ENCODE peak calls at places on chromosomes 4 and X, in seven cellular contexts. One of them, this sample, is unnamed.

GRCh38 chr4:88070031-88070430 is 62.6 kb downstream of the PKD2 start:
- DNase-seq in left lung: no peak
- DNase-seq in AG04449: no peak
- DNase-seq in neural crest cell: no peak
- DNase-seq in lower leg skin: no peak
- DNase-seq in OCI-LY7: no peak
- DNase-seq in HCT116: no peak
- DNase-seq in this sample: no peak

GRCh38 chrX:12967711-12968465 is 7.0 kb upstream of the TMSB4X start:
- DNase-seq in left lung: no peak
- DNase-seq in AG04449: no peak
- DNase-seq in neural crest cell: no peak
- DNase-seq in lower leg skin: no peak
- DNase-seq in OCI-LY7: no peak
- DNase-seq in HCT116: no peak
- DNase-seq in this sample: no peak

GRCh38 chrX:9482408-9482807 is 17.6 kb downstream of the TBL1X start:
- DNase-seq in left lung: no peak
- DNase-seq in AG04449: no peak
- DNase-seq in neural crest cell: no peak
- DNase-seq in lower leg skin: no peak
- DNase-seq in OCI-LY7: peak
- DNase-seq in HCT116: no peak
- DNase-seq in this sample: no peak

GRCh38 chr4:7649741-7650531 is 215.2 kb upstream of the PSAPL1 start:
- DNase-seq in left lung: no peak
- DNase-seq in AG04449: peak
- DNase-seq in neural crest cell: no peak
- DNase-seq in lower leg skin: no peak
- DNase-seq in OCI-LY7: peak
- DNase-seq in HCT116: peak
- DNase-seq in this sample: peak

GRCh38 chr4:106312377-106312776 is 3.6 kb downstream of the TBCK start:
- DNase-seq in left lung: no peak
- DNase-seq in AG04449: peak
- DNase-seq in neural crest cell: no peak
- DNase-seq in lower leg skin: no peak
- DNase-seq in OCI-LY7: no peak
- DNase-seq in HCT116: no peak
- DNase-seq in this sample: no peak

GRCh38 chr4:118740869-118741268 is 55.7 kb downstream of the METTL14 start:
- DNase-seq in left lung: no peak
- DNase-seq in AG04449: no peak
- DNase-seq in neural crest cell: no peak
- DNase-seq in lower leg skin: no peak
- DNase-seq in OCI-LY7: peak
- DNase-seq in HCT116: peak
- DNase-seq in this sample: no peak

GRCh38 chrX:150219374-150220185 is 143.5 kb upstream of the MAMLD1 start:
- DNase-seq in left lung: no peak
- DNase-seq in AG04449: no peak
- DNase-seq in neural crest cell: no peak
- DNase-seq in lower leg skin: peak
- DNase-seq in OCI-LY7: no peak
- DNase-seq in HCT116: no peak
- DNase-seq in this sample: no peak

GRCh38 chrX:150692837-150693781 is at the start of gene MTMR1:
- DNase-seq in left lung: peak
- DNase-seq in AG04449: no peak
- DNase-seq in neural crest cell: no peak
- DNase-seq in lower leg skin: no peak
- DNase-seq in OCI-LY7: peak
- DNase-seq in HCT116: no peak
- DNase-seq in this sample: no peak

GRCh38 chr4:52693492-52693891 is 34.4 kb upstream of the USP46 start:
- DNase-seq in left lung: no peak
- DNase-seq in AG04449: no peak
- DNase-seq in neural crest cell: no peak
- DNase-seq in lower leg skin: no peak
- DNase-seq in OCI-LY7: no peak
- DNase-seq in HCT116: no peak
- DNase-seq in this sample: no peak

GRCh38 chrX:130173190-130173895 is 1.6 kb downstream of the RAB33A start:
- DNase-seq in left lung: no peak
- DNase-seq in AG04449: no peak
- DNase-seq in neural crest cell: no peak
- DNase-seq in lower leg skin: peak
- DNase-seq in OCI-LY7: peak
- DNase-seq in HCT116: no peak
- DNase-seq in this sample: peak

GRCh38 chr4:38583102-38583501 is 80.9 kb upstream of the KLF3 start:
- DNase-seq in left lung: no peak
- DNase-seq in AG04449: no peak
- DNase-seq in neural crest cell: no peak
- DNase-seq in lower leg skin: no peak
- DNase-seq in OCI-LY7: no peak
- DNase-seq in HCT116: no peak
- DNase-seq in this sample: no peak

GRCh38 chr4:40940317-40940720 is 190.6 kb downstream of the NSUN7 start:
- DNase-seq in left lung: no peak
- DNase-seq in AG04449: no peak
- DNase-seq in neural crest cell: no peak
- DNase-seq in lower leg skin: no peak
- DNase-seq in OCI-LY7: no peak
- DNase-seq in HCT116: no peak
- DNase-seq in this sample: no peak

GRCh38 chr4:28709821-28710330 is 1849.2 kb downstream of the STIM2 start:
- DNase-seq in left lung: no peak
- DNase-seq in AG04449: no peak
- DNase-seq in neural crest cell: no peak
- DNase-seq in lower leg skin: no peak
- DNase-seq in OCI-LY7: no peak
- DNase-seq in HCT116: no peak
- DNase-seq in this sample: no peak

GRCh38 chr4:76980280-76980679 is 30.7 kb downstream of the SEPTIN11 start:
- DNase-seq in left lung: no peak
- DNase-seq in AG04449: no peak
- DNase-seq in neural crest cell: no peak
- DNase-seq in lower leg skin: no peak
- DNase-seq in OCI-LY7: no peak
- DNase-seq in HCT116: no peak
- DNase-seq in this sample: no peak

GRCh38 chrX:49039598-49040375 is 3.4 kb downstream of the TFE3 start:
- DNase-seq in left lung: peak
- DNase-seq in AG04449: peak
- DNase-seq in neural crest cell: peak
- DNase-seq in lower leg skin: peak
- DNase-seq in OCI-LY7: peak
- DNase-seq in HCT116: peak
- DNase-seq in this sample: peak

GRCh38 chr4:74105656-74106275 is 6.8 kb upstream of the CXCL2 start:
- DNase-seq in left lung: no peak
- DNase-seq in AG04449: no peak
- DNase-seq in neural crest cell: no peak
- DNase-seq in lower leg skin: no peak
- DNase-seq in OCI-LY7: no peak
- DNase-seq in HCT116: no peak
- DNase-seq in this sample: no peak

GRCh38 chrX:100645106-100645505 is 1.1 kb downstream of the SRPX2 start:
- DNase-seq in left lung: no peak
- DNase-seq in AG04449: no peak
- DNase-seq in neural crest cell: no peak
- DNase-seq in lower leg skin: no peak
- DNase-seq in OCI-LY7: no peak
- DNase-seq in HCT116: no peak
- DNase-seq in this sample: no peak

GRCh38 chr4:113979157-113979972 is at the start of gene ARSJ:
- DNase-seq in left lung: peak
- DNase-seq in AG04449: no peak
- DNase-seq in neural crest cell: peak
- DNase-seq in lower leg skin: peak
- DNase-seq in OCI-LY7: no peak
- DNase-seq in HCT116: peak
- DNase-seq in this sample: no peak

GRCh38 chr4:138014664-138015288 is 227.4 kb downstream of the SLC7A11 start:
- DNase-seq in left lung: no peak
- DNase-seq in AG04449: no peak
- DNase-seq in neural crest cell: no peak
- DNase-seq in lower leg skin: no peak
- DNase-seq in OCI-LY7: no peak
- DNase-seq in HCT116: no peak
- DNase-seq in this sample: no peak

GRCh38 chr4:186707996-186708395 is 15.7 kb downstream of the FAT1 start:
- DNase-seq in left lung: no peak
- DNase-seq in AG04449: no peak
- DNase-seq in neural crest cell: no peak
- DNase-seq in lower leg skin: no peak
- DNase-seq in OCI-LY7: no peak
- DNase-seq in HCT116: no peak
- DNase-seq in this sample: no peak

GRCh38 chr4:45241976-45242375 is 515.6 kb upstream of the GNPDA2 start:
- DNase-seq in left lung: no peak
- DNase-seq in AG04449: no peak
- DNase-seq in neural crest cell: no peak
- DNase-seq in lower leg skin: no peak
- DNase-seq in OCI-LY7: no peak
- DNase-seq in HCT116: no peak
- DNase-seq in this sample: no peak

DNA sequence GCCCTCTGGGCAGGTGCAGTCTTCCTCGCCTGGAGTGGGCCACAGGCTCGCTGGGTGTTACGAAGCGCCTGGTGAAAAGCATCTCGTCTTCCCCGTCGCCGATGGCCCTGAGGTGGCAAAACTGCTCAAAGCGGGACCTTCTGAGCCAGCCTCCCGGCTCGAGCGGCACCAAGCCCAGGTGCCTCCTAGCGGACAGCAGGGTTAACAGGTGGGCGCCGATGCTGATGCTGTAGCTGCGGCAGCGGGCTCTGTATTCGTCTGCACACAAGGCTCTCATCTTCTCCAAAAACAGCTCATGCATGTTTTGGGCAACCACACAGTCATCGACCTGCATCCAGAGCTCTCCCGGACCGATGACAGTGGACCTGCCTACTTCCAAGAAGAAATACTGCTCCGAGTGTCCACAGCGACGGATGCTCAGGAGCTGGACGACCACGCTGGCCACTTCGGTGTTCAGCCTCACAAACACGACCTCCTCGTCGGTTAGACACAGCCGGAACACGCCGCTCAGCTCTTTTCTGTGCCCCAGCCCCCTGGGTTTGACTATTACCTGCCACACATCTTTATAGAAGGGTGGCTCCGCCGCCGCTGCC is 1.2 kb downstream of the IRS4 start:
- DNase-seq in left lung: peak
- DNase-seq in AG04449: no peak
- DNase-seq in neural crest cell: no peak
- DNase-seq in lower leg skin: no peak
- DNase-seq in OCI-LY7: no peak
- DNase-seq in HCT116: no peak
- DNase-seq in this sample: no peak
- TF ChIP-seq CTCF in left lung: no peak
- TF ChIP-seq CTCF in AG04449: no peak
- TF ChIP-seq CTCF in neural crest cell: peak
- TF ChIP-seq CTCF in lower leg skin: no peak
- TF ChIP-seq CTCF in OCI-LY7: no peak
- TF ChIP-seq CTCF in HCT116: no peak
- TF ChIP-seq CTCF in this sample: no peak

GRCh38 chrX:105063743-105064142 is 156.8 kb downstream of the TEX13A start:
- DNase-seq in left lung: no peak
- DNase-seq in AG04449: no peak
- DNase-seq in neural crest cell: no peak
- DNase-seq in lower leg skin: no peak
- DNase-seq in OCI-LY7: no peak
- DNase-seq in HCT116: no peak
- DNase-seq in this sample: no peak
- TF ChIP-seq CTCF in left lung: no peak
- TF ChIP-seq CTCF in AG04449: no peak
- TF ChIP-seq CTCF in neural crest cell: no peak
- TF ChIP-seq CTCF in lower leg skin: no peak
- TF ChIP-seq CTCF in OCI-LY7: no peak
- TF ChIP-seq CTCF in HCT116: no peak
- TF ChIP-seq CTCF in this sample: no peak

DNA sequence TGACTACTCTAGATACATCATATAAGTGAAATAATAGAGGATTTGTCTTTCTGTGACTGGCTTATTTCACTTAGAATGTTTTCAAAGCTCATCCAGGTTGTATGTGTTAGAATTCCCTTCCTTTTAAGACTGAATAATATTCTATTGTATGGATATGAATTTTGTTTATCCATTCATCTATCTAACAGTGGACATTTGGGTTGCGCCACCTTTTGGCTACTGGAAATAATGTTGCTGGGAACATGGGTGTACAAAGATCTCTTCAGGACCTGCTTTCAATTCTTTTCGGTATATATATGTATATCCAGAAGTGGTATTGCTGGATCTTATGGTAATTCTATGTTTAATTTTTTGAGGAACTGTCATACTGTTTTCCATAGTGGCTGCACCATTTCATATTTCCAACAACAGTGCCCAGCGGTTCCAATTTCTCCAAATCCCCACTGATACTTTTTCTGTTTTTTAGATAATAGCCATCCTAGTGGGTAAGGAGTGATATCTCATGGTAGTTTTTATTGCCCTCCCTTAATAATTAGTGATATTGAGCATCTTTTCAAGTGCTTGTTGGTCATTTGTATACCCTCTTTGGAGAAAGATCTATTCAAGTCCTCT is 3.4 kb upstream of the SCD5 start:
- DNase-seq in left lung: no peak
- DNase-seq in AG04449: no peak
- DNase-seq in neural crest cell: no peak
- DNase-seq in lower leg skin: no peak
- DNase-seq in OCI-LY7: peak
- DNase-seq in HCT116: no peak
- DNase-seq in this sample: no peak
- TF ChIP-seq CTCF in left lung: peak
- TF ChIP-seq CTCF in AG04449: peak
- TF ChIP-seq CTCF in neural crest cell: peak
- TF ChIP-seq CTCF in lower leg skin: no peak
- TF ChIP-seq CTCF in OCI-LY7: peak
- TF ChIP-seq CTCF in HCT116: peak
- TF ChIP-seq CTCF in this sample: no peak

DNA sequence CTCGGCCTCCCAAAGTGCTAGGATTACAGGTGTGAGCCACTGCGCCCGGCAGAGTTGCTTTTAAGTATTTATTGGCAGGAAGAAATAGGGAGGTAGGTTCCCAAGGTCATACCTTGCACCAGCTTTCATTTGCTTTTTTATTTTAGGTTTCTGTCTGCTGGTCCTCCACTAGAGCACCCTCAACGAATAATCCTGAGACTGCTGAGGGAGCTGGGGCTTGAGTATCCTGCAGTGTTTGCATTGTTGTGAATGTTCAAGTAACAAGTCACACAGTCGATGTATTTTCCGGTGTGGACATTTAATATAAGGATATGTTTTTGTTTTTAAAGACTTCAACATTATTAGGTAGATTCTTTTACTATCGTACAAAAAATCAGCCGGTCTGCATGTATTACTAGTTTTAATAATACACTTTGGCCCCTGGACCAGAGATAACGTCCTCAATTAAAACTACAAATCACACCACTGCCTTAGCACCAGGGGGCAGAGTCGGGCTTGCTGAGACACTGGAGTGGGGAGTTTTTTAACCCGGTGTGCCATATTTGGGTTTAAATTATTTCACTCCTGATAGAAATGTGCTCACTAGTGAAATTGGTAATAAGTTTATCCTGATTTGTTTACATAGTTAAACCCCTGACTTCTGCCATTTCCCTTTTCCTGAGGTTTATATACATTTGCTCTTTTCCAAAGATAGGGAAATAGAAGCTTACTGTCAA is 11.6 kb downstream of the SMIM20 start:
- DNase-seq in left lung: no peak
- DNase-seq in AG04449: no peak
- DNase-seq in neural crest cell: peak
- DNase-seq in lower leg skin: no peak
- DNase-seq in OCI-LY7: peak
- DNase-seq in HCT116: peak
- DNase-seq in this sample: no peak
- TF ChIP-seq CTCF in left lung: peak
- TF ChIP-seq CTCF in AG04449: peak
- TF ChIP-seq CTCF in neural crest cell: peak
- TF ChIP-seq CTCF in lower leg skin: no peak
- TF ChIP-seq CTCF in OCI-LY7: peak
- TF ChIP-seq CTCF in HCT116: peak
- TF ChIP-seq CTCF in this sample: peak